ENCODE peak calls at places on chromosomes 7 and 10, in four cellular contexts. P, Z, V and Q are unnamed samples.

GRCh38 chr10:79093658-79094411 is 25.1 kb downstream of the ZMIZ1 start:
- DNase-seq in P (peak; percentile 64), Z (peak; percentile 43), V (no peak), Q (peak; percentile 72)

GRCh38 chr7:6273917-6274630 is 1.6 kb upstream of the CYTH3 start:
- DNase-seq in P (no peak), Z (no peak), V (no peak), Q (no peak)

GRCh38 chr10:61179734-61180133 is 235.7 kb upstream of the RHOBTB1 start:
- DNase-seq in P (no peak), Z (no peak), V (no peak), Q (no peak)

GRCh38 chr10:117094856-117095255 is 43.2 kb downstream of the VAX1 start:
- DNase-seq in P (no peak), Z (no peak), V (no peak), Q (no peak)

GRCh38 chr10:52571018-52571417 is 201.6 kb downstream of the MBL2 start:
- DNase-seq in P (peak; percentile 13), Z (no peak), V (no peak), Q (no peak)

GRCh38 chr10:69482125-69482524 is 30.9 kb downstream of the TSPAN15 start:
- DNase-seq in P (no peak), Z (no peak), V (no peak), Q (no peak)

GRCh38 chr7:102872460-102872859 is 40.3 kb upstream of the LRRC17 start:
- DNase-seq in P (peak; percentile 87), Z (no peak), V (no peak), Q (peak; percentile 23)

GRCh38 chr10:102419561-102420442 is 834 bp upstream of the FBXL15 start:
- DNase-seq in P (no peak), Z (peak; percentile 70), V (no peak), Q (peak; percentile 47)

GRCh38 chr7:150855046-150855445 is 2.7 kb downstream of the AOC1 start:
- DNase-seq in P (no peak), Z (no peak), V (peak; percentile 29), Q (no peak)

GRCh38 chr7:85773116-85773783 is 586.4 kb upstream of the SEMA3D start:
- DNase-seq in P (peak; percentile 69), Z (no peak), V (no peak), Q (no peak)

GRCh38 chr10:8404721-8405120 is 350.2 kb downstream of the GATA3 start:
- DNase-seq in P (no peak), Z (no peak), V (no peak), Q (peak; percentile 26)

DNA sequence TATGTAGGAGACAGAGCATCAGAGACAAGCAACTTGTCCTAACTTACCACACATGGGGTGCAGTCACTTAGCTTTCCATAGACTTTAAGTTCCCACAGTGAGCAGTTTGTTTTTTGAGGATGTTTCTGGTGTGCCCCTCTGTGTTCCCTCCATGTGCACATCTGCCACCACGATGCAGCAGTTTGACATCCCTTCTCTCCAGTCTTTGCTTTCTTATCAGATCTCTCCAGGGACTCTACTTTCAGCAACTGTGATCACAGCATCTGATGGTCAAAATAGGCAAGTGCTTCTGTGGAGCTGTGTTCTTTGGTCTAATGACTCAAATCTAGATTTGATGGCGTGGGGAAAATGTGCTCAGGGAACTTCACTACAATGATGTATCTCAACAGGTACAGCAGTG is 96.5 kb upstream of the NAMPT start:
- DNase-seq in P (no peak), Z (no peak), V (no peak), Q (no peak)
- TF ChIP-seq CTCF in P (no peak), Z (no peak), V (no peak), Q (no peak)

DNA sequence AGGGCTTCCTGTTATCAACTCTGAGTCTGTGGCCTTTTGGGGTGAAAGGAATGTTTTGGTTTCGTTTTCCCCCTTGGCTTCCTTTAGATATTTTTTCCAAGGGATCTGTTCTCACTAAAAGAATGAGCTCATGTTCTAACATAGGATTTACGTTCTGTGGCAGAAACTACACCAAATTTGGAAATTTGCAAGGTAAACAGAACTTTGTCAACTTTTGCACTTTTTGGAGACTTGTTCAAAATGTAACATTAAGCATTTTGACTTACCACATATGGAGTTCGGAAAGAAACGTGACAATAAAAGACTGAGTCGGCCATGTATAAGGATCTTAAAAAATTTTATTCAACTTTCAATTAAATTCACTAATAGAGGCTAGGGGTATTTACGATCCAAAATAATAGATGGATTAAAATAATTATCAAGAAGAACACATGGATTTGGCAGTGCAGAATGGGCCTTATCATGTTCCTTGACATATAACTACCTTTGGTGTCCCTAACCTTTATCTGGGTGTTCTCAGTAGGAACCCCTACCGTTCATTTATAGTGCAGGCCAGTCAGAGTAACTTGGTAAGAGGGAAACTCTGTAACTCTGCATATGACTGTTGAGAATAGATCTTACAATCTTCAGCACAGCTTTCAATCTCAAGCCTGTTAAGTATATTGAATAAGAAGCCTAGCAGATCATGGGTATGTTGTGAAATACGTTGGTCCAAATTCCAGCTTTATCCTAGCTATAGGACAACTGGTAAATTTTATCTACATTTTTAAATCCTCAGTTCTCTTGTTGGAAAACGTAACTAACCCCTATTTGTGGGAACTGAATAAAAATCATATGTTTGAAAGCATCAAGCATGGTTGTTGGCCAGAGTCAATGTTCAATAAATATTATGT is 11.8 kb downstream of the CPED1 start:
- DNase-seq in P (peak; percentile 80), Z (no peak), V (no peak), Q (no peak)
- TF ChIP-seq CTCF in P (peak; percentile 25), Z (no peak), V (no peak), Q (no peak)

GRCh38 chr10:48437546-48437945 is 131.1 kb downstream of the MAPK8 start:
- DNase-seq in P (no peak), Z (no peak), V (no peak), Q (no peak)
- TF ChIP-seq CTCF in P (no peak), Z (no peak), V (no peak), Q (no peak)

GRCh38 chr7:112204776-112205347 is 1.3 kb downstream of the DOCK4 start:
- DNase-seq in P (peak; percentile 30), Z (no peak), V (no peak), Q (no peak)

GRCh38 chr7:112207106-112207592 is 654 bp downstream of the ZNF277 start:
- DNase-seq in P (peak; percentile 24), Z (no peak), V (peak; percentile 76), Q (no peak)

GRCh38 chr7:112207765-112208164 is 1.3 kb downstream of the ZNF277 start:
- DNase-seq in P (no peak), Z (no peak), V (no peak), Q (no peak)

GRCh38 chr7:112205348-112206237 is 606 bp downstream of the DOCK4 start:
- DNase-seq in P (peak; percentile 76), Z (peak; percentile 64), V (peak; percentile 77), Q (peak; percentile 37)

GRCh38 chr7:112206238-112207105 is at the start of the genes DOCK4 and ZNF277:
- DNase-seq in P (peak; percentile 99), Z (peak; percentile 99), V (peak; percentile 99), Q (peak; percentile 97)
- TF ChIP-seq CTCF in P (peak; percentile 13), Z (no peak), V (no peak), Q (no peak)